ENCODE peak calls at places on chromosomes 6 and 20, in ten cellular contexts. K is aorta; O is germinal center; I is SJCRH30; Y is globus pallidus; Z is WERI-Rb-1; V is NCI-H774; N is MCF 10A; Q is stimulated activated CD4-positive, alpha-beta T cell treated with anti-CD3 and anti-CD28 coated beads, Interleukin-4, amount 100 ng/mL, for 24 hours; H is T-cell. X is an unnamed sample.

GRCh38 chr20:42915081-42915480 is 274.6 kb downstream of the PTPRT start:
- DNase-seq in V (no peak), I (peak), Q (no peak), Z (no peak), K (no peak), N (no peak), H (no peak), O (no peak), Y (no peak), X (no peak)

GRCh38 chr6:136411028-136411329 is 121.3 kb upstream of the BCLAF1 start:
- DNase-seq in H (no peak), V (no peak), Y (no peak), I (no peak), O (no peak), K (no peak), Q (no peak), N (no peak), Z (no peak), X (no peak)

GRCh38 chr6:27864906-27865883 is 47.0 kb downstream of the OR2B2 start:
- DNase-seq in V (peak), Z (no peak), N (peak), Y (peak), I (peak), O (peak), K (peak), H (peak), Q (peak), X (peak)

GRCh38 chr20:46541229-46541935 is 9.1 kb downstream of the OCSTAMP start:
- DNase-seq in N (no peak), V (no peak), Y (no peak), H (no peak), Q (no peak), K (no peak), O (no peak), I (no peak), Z (no peak), X (no peak)

GRCh38 chr20:22846829-22847228 is 188.3 kb upstream of the SSTR4 start:
- DNase-seq in H (no peak), I (no peak), Y (no peak), N (no peak), Q (no peak), O (no peak), K (no peak), V (no peak), Z (no peak), X (no peak)

GRCh38 chr6:6006428-6007310 is at the start of gene NRN1:
- DNase-seq in K (no peak), Y (no peak), H (no peak), Z (peak), Q (no peak), V (peak), I (peak), N (no peak), O (no peak), X (no peak)

GRCh38 chr6:43771858-43772570 is 2.0 kb downstream of the VEGFA start:
- DNase-seq in V (no peak), N (peak), Z (peak), H (no peak), I (peak), Y (no peak), K (peak), O (peak), Q (peak), X (peak)

GRCh38 chr6:20717743-20718142 is 183.5 kb downstream of the CDKAL1 start:
- DNase-seq in Y (no peak), I (no peak), K (no peak), H (no peak), N (no peak), Z (no peak), O (no peak), Q (no peak), V (no peak), X (no peak)

GRCh38 chr6:160248538-160248937 is 10.1 kb downstream of the SLC22A2 start:
- DNase-seq in H (no peak), Z (no peak), N (peak), Y (no peak), I (no peak), Q (no peak), V (no peak), O (no peak), K (no peak), X (no peak)

GRCh38 chr20:36826556-36827244 is 49.2 kb upstream of the TLDC2 start:
- DNase-seq in Q (no peak), I (no peak), O (no peak), H (no peak), Y (no peak), K (no peak), V (no peak), Z (no peak), N (no peak), X (no peak)

GRCh38 chr6:92126088-92126487 is 1293.3 kb downstream of the EPHA7 start:
- DNase-seq in O (no peak), Q (no peak), V (no peak), H (no peak), K (no peak), Y (no peak), Z (no peak), I (no peak), N (peak), X (no peak)

GRCh38 chr6:143505111-143505510 is 6.4 kb downstream of the FUCA2 start:
- DNase-seq in O (no peak), V (no peak), N (no peak), Q (no peak), Z (no peak), I (no peak), Y (no peak), K (no peak), H (no peak), X (no peak)

GRCh38 chr6:48474764-48475674 is 364.0 kb upstream of the PTCHD4 start:
- DNase-seq in Z (no peak), H (no peak), O (no peak), V (no peak), I (no peak), N (peak), Q (no peak), K (no peak), Y (no peak), X (no peak)

GRCh38 chr20:33291830-33292355 is 8.9 kb downstream of the BPIFB1 start:
- DNase-seq in N (peak), H (peak), O (peak), K (no peak), I (peak), Q (peak), V (peak), Y (peak), Z (peak), X (peak)

GRCh38 chr6:100850174-100850573 is 31.0 kb downstream of the ASCC3 start:
- DNase-seq in Y (no peak), I (no peak), O (no peak), H (no peak), K (no peak), Z (no peak), V (no peak), Q (no peak), N (no peak), X (no peak)

GRCh38 chr20:31818376-31818908 is 714 bp upstream of the MYLK2 start:
- DNase-seq in Z (no peak), I (no peak), K (no peak), N (no peak), Q (no peak), V (no peak), O (no peak), H (no peak), Y (no peak), X (no peak)

GRCh38 chr6:95318137-95318536 is 259.2 kb upstream of the MANEA start:
- DNase-seq in V (no peak), O (no peak), I (no peak), Q (no peak), Z (no peak), H (no peak), N (no peak), K (no peak), Y (no peak), X (no peak)

GRCh38 chr6:30231067-30231466 is 17.9 kb upstream of the TRIM26 start:
- DNase-seq in O (no peak), V (no peak), H (no peak), Y (no peak), I (no peak), Q (no peak), N (no peak), K (no peak), Z (no peak), X (no peak)

GRCh38 chr20:4613718-4614620 is 107.7 kb upstream of the PRND start:
- DNase-seq in O (peak), Z (peak), Y (peak), I (peak), V (peak), N (peak), K (no peak), H (peak), Q (peak), X (no peak)

GRCh38 chr20:63698739-63699465 is 2.5 kb downstream of the TNFRSF6B start:
- DNase-seq in N (peak), H (no peak), Z (no peak), O (no peak), Q (peak), V (no peak), Y (no peak), K (peak), I (peak), X (peak)

GRCh38 chr20:1618479-1618878 is 1.3 kb downstream of the SIRPB1 start:
- DNase-seq in Z (no peak), Y (no peak), N (no peak), K (no peak), Q (no peak), V (no peak), H (no peak), O (peak), I (no peak), X (peak)

GRCh38 chr6:138034229-138034628 is 73.0 kb downstream of the PERP start:
- DNase-seq in Q (no peak), N (no peak), O (no peak), Z (no peak), V (no peak), H (no peak), K (no peak), I (no peak), Y (no peak), X (no peak)

GRCh38 chr6:76702187-76702586 is 629.7 kb upstream of the IMPG1 start:
- DNase-seq in K (no peak), Y (no peak), Z (no peak), V (no peak), Q (no peak), O (no peak), N (no peak), H (no peak), I (no peak), X (no peak)

GRCh38 chr6:3328796-3329195 is 70.0 kb downstream of the PSMG4 start:
- DNase-seq in O (no peak), K (no peak), Y (peak), V (no peak), Q (no peak), I (no peak), Z (no peak), N (no peak), H (no peak), X (no peak)

GRCh38 chr6:102387351-102388033 is 994.0 kb downstream of the GRIK2 start:
- DNase-seq in Y (no peak), Z (no peak), V (no peak), O (no peak), N (no peak), K (no peak), I (no peak), Q (no peak), H (no peak), X (no peak)

GRCh38 chr6:83853178-83853967 is at the start of gene RIPPLY2:
- DNase-seq in Z (peak), O (no peak), H (no peak), Y (peak), K (peak), Q (no peak), V (peak), N (no peak), I (peak), X (peak)

GRCh38 chr20:44106615-44107014 is 80.4 kb downstream of the JPH2 start:
- DNase-seq in Y (no peak), H (no peak), K (no peak), V (no peak), N (no peak), O (no peak), I (no peak), Q (no peak), Z (no peak), X (no peak)

GRCh38 chr20:58669287-58670006 is 18.4 kb downstream of the STX16 start:
- DNase-seq in H (no peak), V (no peak), K (no peak), Q (no peak), N (no peak), Y (no peak), Z (no peak), O (peak), I (no peak), X (no peak)